ENCODE peak calls at places on chromosome 2, in four cellular contexts. J is lung microvascular endothelial cell; A is activated T-cell treated with anti-CD3 and anti-CD28 coated beads, Interleukin-2, amount 50 U/mL, for 1 hour; E is stimulated activated naive CD8-positive, alpha-beta T cell treated with anti-CD3 and anti-CD28 coated beads, Interleukin-15, amount 100 ng/mL, for 72 hours. I is an unnamed sample.

GRCh38 chr2:11842324-11842723 is 95.9 kb downstream of the LPIN1 start:
- DNase-seq in A (no peak), E (no peak), J (peak), I (no peak)

GRCh38 chr2:167052825-167053224 is 164.5 kb downstream of the XIRP2 start:
- DNase-seq in J (no peak), A (no peak), E (no peak), I (no peak)

GRCh38 chr2:99325384-99325783 is 10.7 kb downstream of the TXNDC9 start:
- DNase-seq in E (no peak), A (no peak), J (no peak), I (no peak)

GRCh38 chr2:13335862-13336535 is 619.3 kb downstream of the TRIB2 start:
- DNase-seq in J (no peak), E (no peak), A (no peak), I (no peak)

GRCh38 chr2:59077026-59077425 is 835.9 kb upstream of the FANCL start:
- DNase-seq in J (no peak), E (no peak), A (no peak), I (no peak)

GRCh38 chr2:9617749-9618148 is 13.0 kb downstream of the YWHAQ start:
- DNase-seq in E (no peak), J (no peak), A (no peak), I (no peak)

GRCh38 chr2:96146881-96147592 is 1.8 kb upstream of the DUSP2 start:
- DNase-seq in E (no peak), A (no peak), J (no peak), I (no peak)

GRCh38 chr2:40511661-40512213 is 59.8 kb upstream of the SLC8A1 start:
- DNase-seq in A (no peak), E (no peak), J (no peak), I (no peak)

GRCh38 chr2:62112192-62112591 is 83.7 kb upstream of the B3GNT2 start:
- DNase-seq in E (no peak), J (no peak), A (no peak), I (no peak)

GRCh38 chr2:238635637-238636036 is 208.9 kb downstream of the ASB1 start:
- DNase-seq in J (no peak), A (no peak), E (no peak), I (no peak)

I was measured in A673.